ENCODE peak calls at places on chromosomes 13 and 19, in nine cellular contexts. Q, Y, W, Z, A, S, G, E and L are unnamed samples.

GRCh38 chr19:17950310-17951150 is 16.4 kb upstream of the KCNN1 start:
- DNase-seq in W (no peak), Y (peak), Z (no peak), E (no peak), S (peak), G (no peak), Q (no peak), A (no peak), L (peak)

GRCh38 chr19:54478677-54479266 is 5.7 kb upstream of the CDC42EP5 start:
- DNase-seq in Q (no peak), W (peak), A (no peak), E (no peak), Y (peak), S (no peak), G (peak), Z (peak), L (peak)

GRCh38 chr13:48295271-48295670 is 8.3 kb upstream of the RB1 start:
- DNase-seq in Q (no peak), A (no peak), W (no peak), E (no peak), G (no peak), Z (no peak), S (no peak), Y (no peak), L (no peak)

GRCh38 chr19:40589723-40590429 is 11.3 kb upstream of the LTBP4 start:
- DNase-seq in W (no peak), S (no peak), E (no peak), Q (no peak), A (no peak), G (no peak), Z (no peak), Y (no peak), L (no peak)

GRCh38 chr13:40319699-40320586 is 346.5 kb downstream of the FOXO1 start:
- DNase-seq in Q (no peak), S (peak), E (no peak), Y (no peak), Z (no peak), W (no peak), G (no peak), A (no peak), L (no peak)

GRCh38 chr19:39506944-39507714 is 7.8 kb upstream of the SELENOV start:
- DNase-seq in A (no peak), S (peak), Q (no peak), G (peak), W (peak), Z (peak), Y (peak), E (peak), L (peak)

GRCh38 chr13:20713751-20714150 is 10.3 kb downstream of the IL17D start:
- DNase-seq in Z (no peak), W (no peak), S (peak), Y (no peak), Q (no peak), G (peak), A (no peak), E (no peak), L (no peak)

GRCh38 chr19:4639531-4640246 is 373 bp downstream of the TNFAIP8L1 start:
- DNase-seq in G (no peak), A (no peak), Q (no peak), Y (no peak), S (peak), W (no peak), E (no peak), Z (peak), L (no peak)

GRCh38 chr19:16366433-16367268 is 42.0 kb downstream of the KLF2 start:
- DNase-seq in G (no peak), S (peak), Z (no peak), Q (no peak), E (peak), A (no peak), W (no peak), Y (no peak), L (no peak)

GRCh38 chr13:97934590-97934989 is 18.9 kb upstream of the IPO5 start:
- DNase-seq in Z (no peak), W (no peak), G (peak), E (no peak), Q (no peak), Y (no peak), A (no peak), S (no peak), L (no peak)

GRCh38 chr13:75556961-75557360 is 7.4 kb downstream of the UCHL3 start:
- DNase-seq in W (no peak), S (no peak), Y (no peak), G (no peak), A (no peak), Q (no peak), Z (no peak), E (no peak), L (no peak)

GRCh38 chr13:59680429-59681024 is 483.2 kb downstream of the DIAPH3 start:
- DNase-seq in Z (peak), S (no peak), W (peak), A (no peak), Y (no peak), G (peak), Q (no peak), E (no peak), L (no peak)

GRCh38 chr19:33029746-33030303 is 34.9 kb downstream of the RHPN2 start:
- DNase-seq in Y (no peak), S (no peak), Q (no peak), Z (no peak), A (no peak), W (no peak), E (no peak), G (no peak), L (no peak)